ENCODE peak calls at places on chromosome 5, in eight cellular contexts. Q is B cell; M is activated B cell treated with CpG ODN at 0.5 μM for 24 hours; H is amniotic stem cell; X is ACHN; R is GM23248; L is activated effector memory CD4-positive, alpha-beta T cell treated with anti-CD3 and anti-CD28 coated beads, Interleukin-2, amount 50 U/mL, for 16 hours; W is Right ventricle myocardium superior. T is an unnamed sample.

GRCh38 chr5:142248853-142249462 is 75.9 kb downstream of the SPRY4 start:
- DNase-seq in Q (no peak), M (no peak), H (no peak), X (no peak), R (peak; percentile 70), L (no peak), W (peak; percentile 79), T (peak; percentile 77)

GRCh38 chr5:113047733-113048652 is 71.4 kb downstream of the DCP2 start:
- DNase-seq in Q (no peak), M (no peak), H (no peak), X (no peak), R (no peak), L (no peak), W (no peak), T (no peak)

GRCh38 chr5:132281856-132282614 is 12.2 kb upstream of the SLC22A4 start:
- DNase-seq in Q (no peak), M (no peak), H (no peak), X (no peak), R (no peak), L (no peak), W (no peak), T (no peak)

GRCh38 chr5:131821221-131821620 is 24.4 kb upstream of the FNIP1 start:
- DNase-seq in Q (no peak), M (no peak), H (no peak), X (no peak), R (peak; percentile 4), L (no peak), W (no peak), T (no peak)

GRCh38 chr5:135355182-135355581 is 43.8 kb downstream of the MACROH2A1 start:
- DNase-seq in Q (no peak), M (no peak), H (no peak), X (no peak), R (peak; percentile 67), L (no peak), W (no peak), T (no peak)

GRCh38 chr5:75049581-75050274 is 2.6 kb downstream of the GCNT4 start:
- DNase-seq in Q (peak; percentile 50), M (no peak), H (no peak), X (peak; percentile 61), R (peak; percentile 71), L (peak; percentile 86), W (peak; percentile 42), T (no peak)

GRCh38 chr5:55864606-55865541 is 13.7 kb downstream of the IL31RA start:
- DNase-seq in Q (no peak), M (no peak), H (no peak), X (no peak), R (no peak), L (no peak), W (no peak), T (no peak)

GRCh38 chr5:141608557-141608956 is 10.2 kb downstream of the DIAPH1 start:
- DNase-seq in Q (no peak), M (no peak), H (no peak), X (peak; percentile 35), R (no peak), L (no peak), W (no peak), T (no peak)

GRCh38 chr5:107812570-107813141 is 141.9 kb upstream of the EFNA5 start:
- DNase-seq in Q (no peak), M (no peak), H (peak; percentile 50), X (no peak), R (peak; percentile 77), L (no peak), W (peak; percentile 46), T (no peak)

T was measured in kidney.